ENCODE peak calls at places on chromosomes 13 and 19, in six cellular contexts. One of them, this sample, is unnamed. For H3K36me3, the result is how much of the 10 kb centered on the place peaks cover.

GRCh38 chr13:94322925-94323324 is 156.6 kb downstream of the DCT start:
- DNase-seq in esophagus squamous epithelium: no peak
- DNase-seq in CD4-positive, CD25-positive, alpha-beta regulatory T cell: no peak
- DNase-seq in DND-41: no peak
- DNase-seq in tibial artery: no peak
- DNase-seq in IMR-90: no peak
- DNase-seq in this sample: no peak

GRCh38 chr13:26442541-26442940 is 114.9 kb upstream of the WASF3 start:
- DNase-seq in CD4-positive, CD25-positive, alpha-beta regulatory T cell: no peak
- DNase-seq in tibial artery: no peak
- DNase-seq in esophagus squamous epithelium: no peak
- DNase-seq in IMR-90: peak
- DNase-seq in DND-41: no peak
- DNase-seq in this sample: no peak

GRCh38 chr13:52419080-52419479 is 13.1 kb upstream of the THSD1 start:
- DNase-seq in DND-41: no peak
- DNase-seq in IMR-90: no peak
- DNase-seq in CD4-positive, CD25-positive, alpha-beta regulatory T cell: no peak
- DNase-seq in tibial artery: no peak
- DNase-seq in esophagus squamous epithelium: no peak
- DNase-seq in this sample: no peak

GRCh38 chr19:45117167-45117594 is 24.2 kb downstream of the PPP1R37 start:
- DNase-seq in DND-41: peak
- DNase-seq in esophagus squamous epithelium: no peak
- DNase-seq in CD4-positive, CD25-positive, alpha-beta regulatory T cell: peak
- DNase-seq in IMR-90: peak
- DNase-seq in tibial artery: no peak
- DNase-seq in this sample: no peak

GRCh38 chr19:2952953-2953481 is 8.2 kb upstream of the ZNF77 start:
- DNase-seq in tibial artery: no peak
- DNase-seq in CD4-positive, CD25-positive, alpha-beta regulatory T cell: no peak
- DNase-seq in IMR-90: no peak
- DNase-seq in esophagus squamous epithelium: no peak
- DNase-seq in DND-41: no peak
- DNase-seq in this sample: no peak

GRCh38 chr13:52195052-52195837 is 35.8 kb upstream of the NEK3 start:
- DNase-seq in esophagus squamous epithelium: peak
- DNase-seq in tibial artery: peak
- DNase-seq in DND-41: no peak
- DNase-seq in CD4-positive, CD25-positive, alpha-beta regulatory T cell: peak
- DNase-seq in IMR-90: peak
- DNase-seq in this sample: peak

GRCh38 chr13:71962126-71962525 is 95.1 kb upstream of the DACH1 start:
- DNase-seq in tibial artery: no peak
- DNase-seq in IMR-90: no peak
- DNase-seq in CD4-positive, CD25-positive, alpha-beta regulatory T cell: no peak
- DNase-seq in DND-41: no peak
- DNase-seq in esophagus squamous epithelium: no peak
- DNase-seq in this sample: no peak

GRCh38 chr13:33785384-33785783 is 32.6 kb upstream of the RFC3 start:
- DNase-seq in esophagus squamous epithelium: no peak
- DNase-seq in CD4-positive, CD25-positive, alpha-beta regulatory T cell: no peak
- DNase-seq in IMR-90: no peak
- DNase-seq in DND-41: no peak
- DNase-seq in tibial artery: no peak
- DNase-seq in this sample: no peak

GRCh38 chr13:77519808-77520207 is 15.7 kb upstream of the SCEL start:
- DNase-seq in esophagus squamous epithelium: no peak
- DNase-seq in CD4-positive, CD25-positive, alpha-beta regulatory T cell: no peak
- DNase-seq in DND-41: no peak
- DNase-seq in IMR-90: no peak
- DNase-seq in tibial artery: no peak
- DNase-seq in this sample: no peak

GRCh38 chr13:107753286-107753685 is 462.1 kb downstream of the LIG4 start:
- DNase-seq in tibial artery: no peak
- DNase-seq in esophagus squamous epithelium: no peak
- DNase-seq in IMR-90: no peak
- DNase-seq in CD4-positive, CD25-positive, alpha-beta regulatory T cell: no peak
- DNase-seq in DND-41: no peak
- DNase-seq in this sample: no peak

GRCh38 chr13:32257649-32258048 is 57.5 kb downstream of the ZAR1L start:
- DNase-seq in IMR-90: no peak
- DNase-seq in tibial artery: no peak
- DNase-seq in CD4-positive, CD25-positive, alpha-beta regulatory T cell: no peak
- DNase-seq in esophagus squamous epithelium: no peak
- DNase-seq in DND-41: no peak
- DNase-seq in this sample: no peak

GRCh38 chr19:6516018-6516658 is 14.0 kb upstream of the TUBB4A start:
- DNase-seq in CD4-positive, CD25-positive, alpha-beta regulatory T cell: peak
- DNase-seq in esophagus squamous epithelium: no peak
- DNase-seq in IMR-90: peak
- DNase-seq in DND-41: peak
- DNase-seq in tibial artery: peak
- DNase-seq in this sample: peak
- H3K4me3 ChIP-seq in CD4-positive, CD25-positive, alpha-beta regulatory T cell: peak
- H3K4me3 ChIP-seq in esophagus squamous epithelium: peak
- H3K4me3 ChIP-seq in IMR-90: peak
- H3K4me3 ChIP-seq in DND-41: peak
- H3K4me3 ChIP-seq in tibial artery: peak
- H3K4me3 ChIP-seq in this sample: peak

GRCh38 chr19:8097681-8098567 is 45.4 kb downstream of the CCL25 start:
- DNase-seq in DND-41: no peak
- DNase-seq in tibial artery: no peak
- DNase-seq in esophagus squamous epithelium: no peak
- DNase-seq in CD4-positive, CD25-positive, alpha-beta regulatory T cell: no peak
- DNase-seq in IMR-90: no peak
- DNase-seq in this sample: no peak
- H3K36me3 ChIP-seq in DND-41: under half
- H3K36me3 ChIP-seq in tibial artery: under half
- H3K36me3 ChIP-seq in esophagus squamous epithelium: under half
- H3K36me3 ChIP-seq in CD4-positive, CD25-positive, alpha-beta regulatory T cell: under half
- H3K36me3 ChIP-seq in IMR-90: under half
- H3K36me3 ChIP-seq in this sample: under half

GRCh38 chr13:31172001-31172400 is 10.3 kb upstream of the HSPH1 start:
- DNase-seq in IMR-90: peak
- DNase-seq in DND-41: no peak
- DNase-seq in esophagus squamous epithelium: no peak
- DNase-seq in CD4-positive, CD25-positive, alpha-beta regulatory T cell: no peak
- DNase-seq in tibial artery: no peak
- DNase-seq in this sample: peak
- H3K4me3 ChIP-seq in IMR-90: no peak
- H3K4me3 ChIP-seq in DND-41: no peak
- H3K4me3 ChIP-seq in esophagus squamous epithelium: no peak
- H3K4me3 ChIP-seq in CD4-positive, CD25-positive, alpha-beta regulatory T cell: no peak
- H3K4me3 ChIP-seq in tibial artery: no peak
- H3K4me3 ChIP-seq in this sample: no peak

GRCh38 chr19:42096255-42096837 is 20.4 kb downstream of the ZNF574 start:
- DNase-seq in DND-41: no peak
- DNase-seq in esophagus squamous epithelium: no peak
- DNase-seq in tibial artery: no peak
- DNase-seq in CD4-positive, CD25-positive, alpha-beta regulatory T cell: no peak
- DNase-seq in IMR-90: no peak
- DNase-seq in this sample: no peak

GRCh38 chr19:42095142-42095813 is 19.3 kb downstream of the ZNF574 start:
- DNase-seq in IMR-90: no peak
- DNase-seq in tibial artery: no peak
- DNase-seq in esophagus squamous epithelium: no peak
- DNase-seq in DND-41: no peak
- DNase-seq in CD4-positive, CD25-positive, alpha-beta regulatory T cell: no peak
- DNase-seq in this sample: no peak

GRCh38 chr19:42097461-42097860 is 21.5 kb downstream of the ZNF574 start:
- DNase-seq in DND-41: no peak
- DNase-seq in IMR-90: no peak
- DNase-seq in CD4-positive, CD25-positive, alpha-beta regulatory T cell: no peak
- DNase-seq in esophagus squamous epithelium: no peak
- DNase-seq in tibial artery: no peak
- DNase-seq in this sample: no peak

GRCh38 chr19:42093505-42093904 is 17.5 kb downstream of the ZNF574 start:
- DNase-seq in DND-41: no peak
- DNase-seq in tibial artery: no peak
- DNase-seq in CD4-positive, CD25-positive, alpha-beta regulatory T cell: no peak
- DNase-seq in esophagus squamous epithelium: no peak
- DNase-seq in IMR-90: no peak
- DNase-seq in this sample: no peak

GRCh38 chr19:42095814-42096230 is 19.9 kb downstream of the ZNF574 start:
- DNase-seq in esophagus squamous epithelium: no peak
- DNase-seq in tibial artery: no peak
- DNase-seq in DND-41: no peak
- DNase-seq in CD4-positive, CD25-positive, alpha-beta regulatory T cell: no peak
- DNase-seq in IMR-90: no peak
- DNase-seq in this sample: no peak
- H3K36me3 ChIP-seq in esophagus squamous epithelium: under half
- H3K36me3 ChIP-seq in tibial artery: under half
- H3K36me3 ChIP-seq in DND-41: under half
- H3K36me3 ChIP-seq in CD4-positive, CD25-positive, alpha-beta regulatory T cell: half or more
- H3K36me3 ChIP-seq in IMR-90: under half
- H3K36me3 ChIP-seq in this sample: under half

GRCh38 chr19:4084547-4084877 is 17.8 kb upstream of the ZBTB7A start:
- DNase-seq in esophagus squamous epithelium: no peak
- DNase-seq in CD4-positive, CD25-positive, alpha-beta regulatory T cell: no peak
- DNase-seq in DND-41: no peak
- DNase-seq in IMR-90: no peak
- DNase-seq in tibial artery: no peak
- DNase-seq in this sample: no peak

GRCh38 chr19:4082172-4082571 is 15.5 kb upstream of the ZBTB7A start:
- DNase-seq in IMR-90: no peak
- DNase-seq in esophagus squamous epithelium: no peak
- DNase-seq in tibial artery: no peak
- DNase-seq in DND-41: no peak
- DNase-seq in CD4-positive, CD25-positive, alpha-beta regulatory T cell: no peak
- DNase-seq in this sample: no peak

GRCh38 chr19:4086336-4086953 is 19.7 kb upstream of the ZBTB7A start:
- DNase-seq in esophagus squamous epithelium: no peak
- DNase-seq in tibial artery: no peak
- DNase-seq in DND-41: no peak
- DNase-seq in CD4-positive, CD25-positive, alpha-beta regulatory T cell: no peak
- DNase-seq in IMR-90: no peak
- DNase-seq in this sample: no peak

GRCh38 chr19:4081441-4082129 is 14.9 kb upstream of the ZBTB7A start:
- DNase-seq in CD4-positive, CD25-positive, alpha-beta regulatory T cell: no peak
- DNase-seq in esophagus squamous epithelium: no peak
- DNase-seq in IMR-90: no peak
- DNase-seq in tibial artery: no peak
- DNase-seq in DND-41: no peak
- DNase-seq in this sample: no peak

DNA sequence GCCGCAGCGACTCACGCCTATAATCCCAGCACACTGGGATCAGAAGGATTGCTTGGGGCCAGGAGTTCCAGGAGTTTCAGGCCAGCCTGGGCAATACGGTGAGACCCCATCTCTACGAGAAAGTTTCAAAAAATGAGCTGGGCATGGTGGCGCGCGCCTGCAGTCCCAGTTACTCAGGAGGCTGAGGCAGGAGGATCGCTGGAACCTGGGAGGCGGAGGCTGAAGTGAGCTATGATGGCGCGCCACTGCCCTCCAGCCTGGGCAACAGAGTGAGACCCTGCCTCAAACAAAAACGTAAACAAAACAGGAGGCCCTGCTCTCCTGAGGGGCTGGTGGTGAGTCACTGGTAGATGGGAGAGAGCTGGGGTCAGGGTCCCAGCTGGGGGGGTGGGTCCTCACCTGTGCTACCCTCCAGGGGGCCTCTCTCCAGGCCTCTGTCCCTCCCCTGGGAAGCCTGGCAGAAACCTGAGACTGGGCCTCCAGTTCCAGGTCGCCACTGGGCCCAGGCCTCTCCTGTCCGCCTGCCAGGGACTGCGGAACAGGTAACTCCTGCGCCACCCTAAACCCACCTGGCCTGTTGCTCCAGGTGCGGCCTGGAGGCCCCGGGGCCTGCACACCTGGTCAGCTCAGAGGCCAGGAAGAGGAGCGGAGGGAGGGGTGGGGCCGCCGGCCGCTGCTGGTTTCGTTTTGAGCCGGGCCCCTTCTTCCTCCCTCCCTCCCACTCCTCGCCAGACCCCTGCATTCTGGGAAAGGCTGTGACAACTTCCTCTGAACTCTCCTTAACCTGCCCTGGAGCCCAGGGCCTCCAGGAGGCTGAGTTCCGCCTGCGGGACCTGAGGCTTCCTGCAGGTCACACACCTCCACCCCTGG is 17.2 kb upstream of the ZBTB7A start:
- DNase-seq in esophagus squamous epithelium: no peak
- DNase-seq in DND-41: peak
- DNase-seq in IMR-90: no peak
- DNase-seq in tibial artery: no peak
- DNase-seq in CD4-positive, CD25-positive, alpha-beta regulatory T cell: no peak
- DNase-seq in this sample: no peak
- H3K4me3 ChIP-seq in esophagus squamous epithelium: peak
- H3K4me3 ChIP-seq in DND-41: no peak
- H3K4me3 ChIP-seq in IMR-90: no peak
- H3K4me3 ChIP-seq in tibial artery: peak
- H3K4me3 ChIP-seq in CD4-positive, CD25-positive, alpha-beta regulatory T cell: no peak
- H3K4me3 ChIP-seq in this sample: no peak

GRCh38 chr19:57055956-57056355 is 63.8 kb upstream of the USP29 start:
- DNase-seq in tibial artery: no peak
- DNase-seq in esophagus squamous epithelium: no peak
- DNase-seq in IMR-90: no peak
- DNase-seq in DND-41: no peak
- DNase-seq in CD4-positive, CD25-positive, alpha-beta regulatory T cell: no peak
- DNase-seq in this sample: no peak

GRCh38 chr19:57050863-57051262 is 68.9 kb upstream of the USP29 start:
- DNase-seq in tibial artery: no peak
- DNase-seq in IMR-90: no peak
- DNase-seq in CD4-positive, CD25-positive, alpha-beta regulatory T cell: no peak
- DNase-seq in DND-41: no peak
- DNase-seq in esophagus squamous epithelium: no peak
- DNase-seq in this sample: no peak

GRCh38 chr19:57052102-57052501 is 67.7 kb upstream of the USP29 start:
- DNase-seq in CD4-positive, CD25-positive, alpha-beta regulatory T cell: no peak
- DNase-seq in DND-41: no peak
- DNase-seq in tibial artery: no peak
- DNase-seq in esophagus squamous epithelium: no peak
- DNase-seq in IMR-90: no peak
- DNase-seq in this sample: no peak

GRCh38 chr19:57056972-57057371 is 62.8 kb upstream of the USP29 start:
- DNase-seq in DND-41: no peak
- DNase-seq in tibial artery: no peak
- DNase-seq in CD4-positive, CD25-positive, alpha-beta regulatory T cell: no peak
- DNase-seq in IMR-90: peak
- DNase-seq in esophagus squamous epithelium: no peak
- DNase-seq in this sample: no peak

DNA sequence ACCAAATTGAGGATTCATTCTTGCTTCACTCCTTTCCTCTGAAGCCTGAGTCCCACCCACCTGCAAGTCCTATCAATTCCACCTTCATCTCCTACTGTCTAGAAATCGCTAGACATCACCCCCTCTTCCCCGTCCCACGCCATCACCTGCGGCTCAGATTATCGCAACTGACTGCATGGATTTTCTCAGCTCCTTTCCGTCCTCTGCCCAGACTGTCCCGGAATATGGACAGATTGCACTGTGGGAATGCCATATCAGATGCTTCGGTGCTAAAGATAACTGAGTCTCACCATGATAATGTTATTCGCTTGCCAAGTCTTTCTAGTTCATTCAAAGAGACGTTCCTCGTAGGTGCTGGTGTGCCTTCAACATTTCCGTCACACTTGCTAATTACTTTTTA is 66.4 kb upstream of the USP29 start:
- DNase-seq in DND-41: no peak
- DNase-seq in CD4-positive, CD25-positive, alpha-beta regulatory T cell: no peak
- DNase-seq in IMR-90: no peak
- DNase-seq in tibial artery: no peak
- DNase-seq in esophagus squamous epithelium: no peak
- DNase-seq in this sample: no peak
- H3K36me3 ChIP-seq in DND-41: under half
- H3K36me3 ChIP-seq in CD4-positive, CD25-positive, alpha-beta regulatory T cell: under half
- H3K36me3 ChIP-seq in IMR-90: under half
- H3K36me3 ChIP-seq in tibial artery: under half
- H3K36me3 ChIP-seq in esophagus squamous epithelium: under half
- H3K36me3 ChIP-seq in this sample: under half

This sample was measured in brain microvascular endothelial cell.